ENCODE peak calls at places on chromosomes 4 and X, in five cellular contexts. L, P, R, Z and K are unnamed samples.

GRCh38 chrX:118226060-118226428 is 109.4 kb upstream of the KLHL13 start:
- DNase-seq in Z (no peak), L (no peak), P (no peak), R (no peak), K (no peak)

GRCh38 chrX:96126182-96126581 is 558.5 kb upstream of the DIAPH2 start:
- DNase-seq in Z (no peak), R (no peak), P (no peak), L (no peak), K (no peak)

GRCh38 chr4:74473155-74473811 is 28.3 kb downstream of the AREG start:
- DNase-seq in Z (no peak), P (no peak), L (no peak), R (peak; percentile 35), K (no peak)

GRCh38 chrX:13428055-13428786 is 108.4 kb upstream of the ATXN3L start:
- DNase-seq in L (no peak), Z (no peak), P (no peak), R (no peak), K (no peak)

GRCh38 chrX:11908371-11908770 is 150.3 kb downstream of the MSL3 start:
- DNase-seq in R (no peak), L (no peak), P (no peak), Z (peak; percentile 27), K (no peak)

GRCh38 chr4:71338846-71339593 is at the start of gene SLC4A4:
- DNase-seq in P (no peak), R (no peak), Z (no peak), L (no peak), K (no peak)

GRCh38 chr4:81631958-81632439 is 160.3 kb upstream of the RASGEF1B start:
- DNase-seq in R (no peak), L (no peak), P (no peak), Z (no peak), K (no peak)

GRCh38 chr4:159070742-159071141 is 32.1 kb upstream of the RAPGEF2 start:
- DNase-seq in L (no peak), Z (no peak), R (no peak), P (no peak), K (no peak)

GRCh38 chr4:48226199-48226598 is 43.4 kb downstream of the TEC start:
- DNase-seq in P (no peak), L (no peak), Z (no peak), R (no peak), K (no peak)

GRCh38 chr4:38576767-38577166 is 87.2 kb upstream of the KLF3 start:
- DNase-seq in P (no peak), R (no peak), L (no peak), Z (no peak), K (no peak)

GRCh38 chr4:3827616-3828492 is 61.7 kb downstream of the ADRA2C start:
- DNase-seq in Z (no peak), P (peak; percentile 85), R (peak; percentile 74), L (no peak), K (no peak)

GRCh38 chr4:112923514-112923913 is 125.9 kb upstream of the ANK2 start:
- DNase-seq in L (no peak), P (no peak), R (no peak), Z (no peak), K (no peak)

GRCh38 chrX:120235284-120235683 is 15.3 kb upstream of the ZBTB33 start:
- DNase-seq in P (no peak), Z (no peak), L (no peak), R (no peak), K (no peak)

GRCh38 chr4:122865421-122865820 is 38.8 kb downstream of the FGF2 start:
- DNase-seq in R (no peak), P (no peak), Z (no peak), L (no peak), K (no peak)

GRCh38 chr4:18192901-18193300 is 171.3 kb upstream of the LCORL start:
- DNase-seq in R (no peak), L (no peak), P (no peak), Z (no peak), K (no peak)

GRCh38 chr4:78621395-78621794 is 69.8 kb downstream of the ANXA3 start:
- DNase-seq in R (no peak), P (no peak), L (no peak), Z (no peak), K (no peak)
- H3K9me3 ChIP-seq in R (no peaks in the 10 kb centered on the region), P (no peaks in the 10 kb centered on the region), L (no peaks in the 10 kb centered on the region), Z (no peaks in the 10 kb centered on the region), K (no peaks in the 10 kb centered on the region)

GRCh38 chr4:124275-125081 is at the start of gene ZNF718:
- DNase-seq in R (peak; percentile 96), L (peak; percentile 91), Z (peak; percentile 93), P (peak; percentile 93), K (peak; percentile 80)

GRCh38 chr4:125085-125820 is 952 bp downstream of the ZNF718 start:
- DNase-seq in Z (no peak), R (peak; percentile 46), L (peak; percentile 47), P (peak; percentile 40), K (no peak)

GRCh38 chr4:121408-122084 is 2.8 kb upstream of the ZNF718 start:
- DNase-seq in Z (peak; percentile 25), L (peak; percentile 47), P (no peak), R (no peak), K (no peak)

GRCh38 chr4:120616-121015 is 3.7 kb upstream of the ZNF718 start:
- DNase-seq in P (no peak), L (no peak), Z (no peak), R (no peak), K (no peak)

DNA sequence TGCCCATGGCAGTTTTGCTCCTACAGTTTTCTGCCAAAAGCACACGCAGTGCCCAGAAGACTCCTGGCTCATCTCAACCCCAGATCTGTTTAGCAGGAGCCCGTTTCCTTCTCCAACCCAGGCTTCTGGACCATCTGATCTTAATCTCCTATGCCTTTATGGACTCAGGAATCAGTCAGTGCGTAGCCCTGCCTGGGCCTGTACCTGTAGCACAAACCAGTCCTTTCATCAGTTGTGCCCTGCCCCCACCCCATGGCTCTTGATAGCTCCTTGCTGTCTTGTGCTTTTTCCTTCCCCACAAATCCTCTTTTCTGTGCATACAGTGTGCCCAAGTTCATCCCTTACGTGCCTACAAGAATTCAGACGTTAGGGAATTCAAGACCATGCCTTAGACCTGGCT is 1.5 kb downstream of the ZNF718 start:
- DNase-seq in L (no peak), Z (no peak), R (no peak), P (no peak), K (no peak)
- H3K9me3 ChIP-seq in L (peaks cover 8% of the 10 kb centered on the region), Z (peaks cover 3% of the 10 kb centered on the region), R (peaks cover 2% of the 10 kb centered on the region), P (peaks cover 30% of the 10 kb centered on the region), K (peaks cover 3% of the 10 kb centered on the region)

GRCh38 chrX:152445926-152446325 is 5.2 kb downstream of the GABRA3 start:
- DNase-seq in R (no peak), P (no peak), L (no peak), Z (no peak), K (no peak)
- H3K9me3 ChIP-seq in R (no peaks in the 10 kb centered on the region), P (no peaks in the 10 kb centered on the region), L (no peaks in the 10 kb centered on the region), Z (no peaks in the 10 kb centered on the region), K (no peaks in the 10 kb centered on the region)

DNA sequence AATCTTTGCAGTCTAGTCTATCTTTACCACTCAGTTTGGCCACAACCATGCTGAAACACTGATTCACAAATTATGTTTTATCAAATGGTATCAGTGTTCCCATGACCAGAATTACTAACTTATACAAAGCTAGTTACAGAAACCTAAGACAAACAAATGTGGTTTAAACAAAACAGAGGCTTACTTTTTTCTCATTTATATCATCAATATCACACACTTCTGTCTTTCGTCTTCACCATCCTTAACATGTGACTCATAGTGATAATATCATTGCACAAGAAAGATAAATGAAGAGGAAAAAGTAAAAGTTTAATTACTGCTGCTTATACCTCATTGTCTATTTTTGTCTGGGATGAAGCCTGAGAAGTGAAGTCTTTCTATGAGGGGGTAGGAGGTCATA is 406.6 kb downstream of the PCDH10 start:
- DNase-seq in R (no peak), P (no peak), L (no peak), Z (no peak), K (no peak)
- H3K9me3 ChIP-seq in R (no peaks in the 10 kb centered on the region), P (no peaks in the 10 kb centered on the region), L (peaks cover 3% of the 10 kb centered on the region), Z (no peaks in the 10 kb centered on the region), K (peaks cover under 1% of the 10 kb centered on the region)